ENCODE peak calls at places on chromosome 6, in five cellular contexts. X is adrenal gland, F is foreskin fibroblast, W is C1 segment of cervical spinal cord, O is lower lobe of right lung. T is an unnamed sample.

GRCh38 chr6:78580923-78581322 is 286.4 kb upstream of the IRAK1BP1 start:
- DNase-seq in O (no peak), W (no peak), F (no peak), X (no peak), T (no peak)

GRCh38 chr6:135088818-135089809 is 34.5 kb upstream of the HBS1L start:
- DNase-seq in X (no peak), W (no peak), F (peak), O (no peak), T (no peak)

GRCh38 chr6:136984578-136984977 is 60.2 kb downstream of the IL20RA start:
- DNase-seq in W (no peak), O (no peak), X (no peak), F (no peak), T (no peak)

GRCh38 chr6:169654590-169655391 is 47.0 kb downstream of the WDR27 start:
- DNase-seq in O (peak), X (peak), W (peak), F (peak), T (peak)

GRCh38 chr6:89615882-89616281 is 22.7 kb downstream of the LYRM2 start:
- DNase-seq in W (no peak), X (no peak), O (no peak), F (no peak), T (no peak)

GRCh38 chr6:45676376-45676775 is 298.6 kb upstream of the SUPT3H start:
- DNase-seq in X (no peak), O (no peak), W (no peak), F (no peak), T (no peak)

GRCh38 chr6:34630040-34630439 is 66.5 kb downstream of the ILRUN start:
- DNase-seq in O (no peak), W (no peak), F (peak), X (no peak), T (no peak)

GRCh38 chr6:89411269-89412070 is 603 bp downstream of the RRAGD start:
- DNase-seq in X (peak), O (peak), W (peak), F (peak), T (peak)

GRCh38 chr6:92339891-92340290 is 1079.5 kb downstream of the EPHA7 start:
- DNase-seq in F (no peak), O (no peak), X (no peak), W (no peak), T (no peak)

GRCh38 chr6:20686142-20686541 is 151.9 kb downstream of the CDKAL1 start:
- DNase-seq in W (no peak), X (no peak), O (no peak), F (no peak), T (no peak)

GRCh38 chr6:17130786-17131185 is 28.9 kb downstream of the STMND1 start:
- DNase-seq in F (no peak), W (no peak), X (no peak), O (no peak), T (no peak)

GRCh38 chr6:80528115-80528514 is 421.6 kb downstream of the BCKDHB start:
- DNase-seq in F (peak), O (no peak), X (no peak), W (no peak), T (no peak)

GRCh38 chr6:28969129-28969528 is 36.0 kb downstream of the ZNF311 start:
- DNase-seq in W (no peak), O (no peak), X (no peak), F (no peak), T (no peak)

GRCh38 chr6:15751721-15752350 is 89.0 kb upstream of the DTNBP1 start:
- DNase-seq in W (no peak), O (no peak), F (no peak), X (no peak), T (no peak)

GRCh38 chr6:164151161-164151728 is 736.7 kb downstream of the QKI start:
- DNase-seq in X (no peak), F (no peak), O (no peak), W (peak), T (no peak)